ENCODE peak calls at places on chromosomes 7 and 10, in eight cellular contexts. X is epithelial cell of esophagus, V is mesothelial cell of epicardium, E is ovary, K is AG04449, Y is neural progenitor cell, C is coronary artery, G is endodermal cell. S is an unnamed sample.

GRCh38 chr10:18583575-18584270 is 67.7 kb downstream of the NSUN6 start:
- DNase-seq in G (peak), K (no peak), X (no peak), Y (no peak), C (no peak), E (no peak), V (no peak), S (peak)

GRCh38 chr10:27252267-27253000 is 11.8 kb upstream of the ACBD5 start:
- DNase-seq in Y (peak), C (no peak), X (peak), E (peak), V (no peak), G (peak), K (no peak), S (no peak)

GRCh38 chr7:117098457-117098856 is 145.2 kb downstream of the ST7 start:
- DNase-seq in V (no peak), G (no peak), C (no peak), K (peak), E (no peak), X (peak), Y (no peak), S (peak)

GRCh38 chr7:131769241-131769640 is 212.8 kb upstream of the PODXL start:
- DNase-seq in G (no peak), V (no peak), X (peak), E (no peak), K (no peak), C (no peak), Y (no peak), S (peak)

GRCh38 chr7:152462995-152463713 is 27.4 kb upstream of the KMT2C start:
- DNase-seq in V (no peak), C (no peak), X (peak), G (no peak), K (no peak), E (peak), Y (peak), S (no peak)

GRCh38 chr7:154928136-154929005 is 74.6 kb downstream of the PAXIP1 start:
- DNase-seq in X (peak), E (peak), V (no peak), Y (no peak), K (peak), C (no peak), G (peak), S (peak)

GRCh38 chr10:93701903-93702277 is 502 bp downstream of the FRA10AC1 start:
- DNase-seq in V (no peak), G (peak), E (peak), X (peak), K (peak), Y (no peak), C (no peak), S (peak)

GRCh38 chr7:104174798-104175197 is 33.0 kb downstream of the ORC5 start:
- DNase-seq in Y (no peak), X (no peak), E (no peak), G (no peak), V (no peak), C (no peak), K (no peak), S (no peak)

GRCh38 chr10:21534611-21535493 is 820 bp downstream of the MLLT10 start:
- DNase-seq in X (peak), G (peak), Y (peak), C (peak), V (no peak), E (peak), K (no peak), S (peak)

GRCh38 chr10:34119456-34119855 is 695.6 kb downstream of the PARD3 start:
- DNase-seq in V (no peak), X (no peak), Y (no peak), E (no peak), C (no peak), G (no peak), K (no peak), S (no peak)

GRCh38 chr10:88095291-88095721 is 231.9 kb downstream of the PTEN start:
- DNase-seq in E (no peak), Y (no peak), V (no peak), C (no peak), X (peak), G (no peak), K (peak), S (peak)

GRCh38 chr7:19108985-19109946 is 8.2 kb downstream of the TWIST1 start:
- DNase-seq in C (no peak), G (no peak), K (no peak), Y (no peak), V (no peak), X (no peak), E (no peak), S (no peak)

GRCh38 chr10:12388671-12389070 is 39.3 kb downstream of the CAMK1D start:
- DNase-seq in X (no peak), E (no peak), Y (no peak), V (no peak), K (no peak), C (peak), G (no peak), S (no peak)

GRCh38 chr7:132723506-132724081 is 147.3 kb upstream of the PLXNA4 start:
- DNase-seq in V (no peak), E (no peak), K (no peak), Y (no peak), C (no peak), G (no peak), X (no peak), S (no peak)

GRCh38 chr7:24968165-24968564 is 11.8 kb downstream of the OSBPL3 start:
- DNase-seq in G (no peak), X (no peak), E (no peak), Y (no peak), V (no peak), C (no peak), K (no peak), S (no peak)

GRCh38 chr7:114007391-114007790 is 88.6 kb upstream of the PPP1R3A start:
- DNase-seq in C (no peak), K (no peak), V (no peak), Y (no peak), X (no peak), G (no peak), E (no peak), S (no peak)

GRCh38 chr7:133748443-133749407 is 378.4 kb upstream of the LRGUK start:
- DNase-seq in Y (no peak), G (no peak), E (no peak), X (no peak), C (no peak), V (no peak), K (no peak), S (no peak)

GRCh38 chr7:107185716-107186115 is 16.9 kb downstream of the HBP1 start:
- DNase-seq in K (no peak), E (no peak), C (no peak), Y (no peak), X (no peak), G (no peak), V (no peak), S (no peak)

GRCh38 chr10:73561192-73561591 is 29.9 kb downstream of the USP54 start:
- DNase-seq in Y (no peak), C (no peak), G (no peak), K (no peak), V (no peak), X (no peak), E (no peak), S (no peak)

GRCh38 chr10:112852308-112852707 is 97.7 kb upstream of the TCF7L2 start:
- DNase-seq in G (no peak), V (no peak), C (no peak), Y (no peak), E (no peak), X (no peak), K (no peak), S (no peak)

GRCh38 chr10:72812798-72813430 is 80.6 kb upstream of the OIT3 start:
- DNase-seq in X (peak), G (no peak), K (peak), C (no peak), E (no peak), V (no peak), Y (no peak), S (peak)

GRCh38 chr7:105830405-105831218 is 45.8 kb downstream of the ATXN7L1 start:
- DNase-seq in V (no peak), E (no peak), K (peak), C (no peak), Y (no peak), X (peak), G (no peak), S (peak)

GRCh38 chr7:76069238-76069638 is 21.3 kb downstream of the MDH2 start:
- DNase-seq in V (no peak), Y (peak), X (peak), C (no peak), G (peak), E (no peak), K (peak), S (peak)
- TF ChIP-seq CTCF in V (no peak), Y (peak), X (peak), C (no peak), G (peak), E (no peak), K (peak), S (peak)

DNA sequence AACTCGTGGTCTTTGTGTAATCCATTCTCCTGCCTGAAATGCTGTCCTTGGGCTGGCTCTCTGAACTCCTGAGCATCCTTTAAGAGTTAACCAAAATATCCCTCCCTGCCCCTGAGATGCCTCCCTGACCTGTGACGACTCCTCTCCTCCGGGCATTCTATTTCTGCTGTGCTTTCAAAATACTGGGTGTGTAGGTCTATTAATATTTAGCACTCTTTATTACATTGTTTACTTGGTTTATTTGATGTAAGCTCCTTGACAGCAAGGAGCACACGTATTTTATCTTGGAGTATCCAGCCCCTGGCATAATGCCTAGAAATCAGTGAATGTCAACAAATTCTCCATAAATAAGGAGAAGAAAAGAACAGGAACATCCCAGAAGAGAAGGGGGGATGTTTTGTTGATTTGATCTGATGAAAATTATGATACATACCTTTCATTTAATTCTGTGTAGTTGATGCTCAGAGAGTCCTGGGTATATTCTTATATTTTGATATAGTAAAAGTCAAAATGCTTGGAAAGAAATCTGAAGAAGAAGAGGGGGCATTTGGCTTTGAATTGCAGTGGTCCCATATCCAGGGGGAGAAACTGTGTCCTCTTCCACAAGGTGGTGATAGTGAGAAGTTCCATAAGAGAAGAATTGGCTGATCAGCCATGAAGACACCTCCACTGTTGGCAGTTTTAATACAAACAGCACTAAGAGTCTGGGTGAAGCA is 107.7 kb upstream of the MPP7 start:
- DNase-seq in K (no peak), E (no peak), G (no peak), V (no peak), X (peak), C (no peak), Y (no peak), S (no peak)
- TF ChIP-seq CTCF in K (no peak), E (no peak), G (peak), V (peak), X (peak), C (no peak), Y (peak), S (no peak)

DNA sequence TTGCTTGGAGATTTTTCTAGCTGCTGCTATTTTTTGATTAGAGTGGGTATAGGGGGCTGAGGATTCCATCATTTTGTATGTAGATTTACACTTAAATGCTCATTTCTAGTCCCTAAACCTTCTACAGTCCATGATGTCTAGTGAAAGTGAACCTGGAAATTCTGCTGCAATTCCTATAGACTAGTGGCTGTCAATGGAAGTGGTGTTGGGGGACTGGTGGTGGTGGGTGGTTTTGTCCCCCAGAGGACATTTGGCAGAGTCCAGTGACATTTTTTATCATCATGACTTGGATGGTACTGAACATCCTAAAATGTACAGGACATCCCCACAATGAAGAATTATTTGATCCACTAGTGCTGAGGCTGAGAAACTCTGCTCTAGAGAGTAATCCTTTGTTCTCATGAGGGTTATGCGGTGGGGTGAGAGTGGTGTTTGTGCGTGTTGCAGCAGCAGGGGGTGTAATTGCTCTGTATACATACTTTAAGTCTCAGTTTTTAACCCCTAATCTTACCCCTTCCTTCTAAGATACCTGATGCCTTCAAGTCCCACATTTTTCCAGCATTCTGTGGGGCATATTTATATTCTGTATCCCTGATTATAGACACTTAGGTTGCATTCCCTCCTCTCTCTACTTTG is 35.0 kb downstream of the KIF11 start:
- DNase-seq in E (no peak), K (no peak), G (peak), Y (no peak), V (no peak), X (no peak), C (no peak), S (no peak)
- TF ChIP-seq CTCF in E (no peak), K (no peak), G (peak), Y (peak), V (no peak), X (no peak), C (no peak), S (no peak)

GRCh38 chr10:77949167-77949566 is 22.6 kb upstream of the DLG5 start:
- DNase-seq in K (no peak), Y (peak), E (no peak), C (no peak), G (peak), V (no peak), X (peak), S (peak)
- TF ChIP-seq CTCF in K (no peak), Y (no peak), E (no peak), C (no peak), G (no peak), V (no peak), X (no peak), S (no peak)

DNA sequence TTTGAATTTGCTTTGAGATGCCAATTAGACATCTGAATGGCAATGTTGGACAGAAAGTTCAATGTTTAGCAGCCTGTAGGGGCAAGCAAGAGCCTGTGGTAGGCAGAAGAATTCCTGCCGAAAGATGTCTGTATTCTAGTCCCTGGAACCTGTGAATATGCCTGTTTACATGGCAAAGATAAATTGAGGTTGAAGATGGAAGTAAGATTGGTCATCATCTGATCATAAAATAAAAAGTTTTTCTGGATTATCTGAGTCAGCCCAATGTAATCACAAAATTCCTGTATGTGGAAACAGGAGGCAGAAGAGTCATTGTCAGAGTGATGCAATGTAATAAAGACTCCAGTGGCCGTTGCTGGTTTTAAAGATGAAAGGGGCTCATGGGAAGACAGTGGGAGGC is 430.5 kb downstream of the MDFIC start:
- DNase-seq in E (no peak), X (peak), K (peak), V (no peak), Y (no peak), G (no peak), C (no peak), S (peak)
- TF ChIP-seq CTCF in E (no peak), X (peak), K (no peak), V (no peak), Y (no peak), G (peak), C (no peak), S (no peak)

DNA sequence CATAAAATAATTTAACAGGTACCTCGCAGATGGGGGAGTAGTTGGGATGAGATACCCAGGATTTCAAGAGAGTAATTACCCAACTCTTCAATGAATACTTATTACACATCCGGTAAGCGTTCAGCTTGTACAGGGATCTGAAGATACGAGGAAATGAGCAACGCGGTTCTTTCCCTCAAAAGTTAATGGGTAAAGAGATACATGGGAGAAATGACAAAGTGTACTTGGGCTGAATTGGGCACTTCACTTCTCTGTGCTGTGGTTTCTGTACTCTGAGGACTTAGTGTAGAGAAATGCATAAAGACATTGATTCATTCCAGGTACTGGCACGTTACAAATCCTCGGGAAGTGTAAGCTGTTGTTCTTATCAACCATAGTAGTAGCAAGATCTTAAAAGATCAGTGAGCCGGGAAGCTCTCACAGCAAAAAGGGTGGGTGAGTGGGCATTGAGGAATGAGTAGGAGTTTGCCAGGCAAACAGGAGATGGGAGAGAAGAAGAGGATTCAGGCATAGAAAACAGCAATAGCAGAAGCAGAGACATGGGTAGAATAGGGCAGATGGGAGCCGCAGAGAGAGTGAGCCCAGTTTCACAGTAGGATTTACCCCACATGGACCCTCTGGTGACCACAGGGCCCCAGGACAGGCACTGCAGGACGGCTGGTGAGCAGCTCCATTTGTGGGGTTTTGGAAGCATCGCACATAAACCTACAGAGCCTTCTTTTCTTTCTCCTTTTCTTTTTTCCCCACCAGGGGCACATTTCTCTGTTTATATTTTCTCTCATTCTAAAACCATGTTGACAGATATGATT is 304.3 kb upstream of the PITRM1 start:
- DNase-seq in Y (no peak), C (no peak), G (no peak), K (no peak), E (no peak), V (no peak), X (no peak), S (no peak)
- TF ChIP-seq CTCF in Y (no peak), C (no peak), G (peak), K (no peak), E (no peak), V (no peak), X (no peak), S (peak)

DNA sequence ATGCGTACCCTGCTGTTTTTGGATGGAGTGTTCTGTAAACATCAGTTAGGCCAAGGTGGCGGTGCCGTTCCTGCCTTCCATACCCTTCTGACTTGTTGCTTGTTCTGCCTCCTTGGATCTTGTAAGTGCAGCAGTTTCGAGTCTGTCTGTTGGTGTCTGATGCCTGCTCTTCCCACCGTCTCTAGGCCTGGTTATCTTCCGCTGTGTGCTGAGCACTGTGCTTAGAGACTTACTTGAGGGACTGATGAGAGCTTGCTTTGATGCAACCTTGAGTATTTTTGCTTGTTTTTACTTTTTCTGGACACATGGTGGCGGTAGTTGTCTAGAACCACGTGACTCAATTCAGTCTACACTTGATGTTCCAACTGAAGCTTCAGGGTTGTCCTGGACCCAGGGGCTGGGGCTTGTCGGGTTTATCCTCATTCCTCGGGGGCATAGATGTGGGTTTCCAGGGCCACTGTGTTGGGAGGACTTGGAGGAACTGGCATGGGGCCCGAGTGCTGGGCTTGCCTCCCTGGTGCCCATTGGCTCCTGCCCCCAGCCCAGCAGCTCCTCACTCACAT is 14.4 kb upstream of the SPRN start:
- DNase-seq in Y (no peak), E (no peak), C (no peak), V (no peak), G (peak), X (no peak), K (no peak), S (peak)
- TF ChIP-seq CTCF in Y (peak), E (no peak), C (no peak), V (no peak), G (no peak), X (no peak), K (peak), S (peak)

DNA sequence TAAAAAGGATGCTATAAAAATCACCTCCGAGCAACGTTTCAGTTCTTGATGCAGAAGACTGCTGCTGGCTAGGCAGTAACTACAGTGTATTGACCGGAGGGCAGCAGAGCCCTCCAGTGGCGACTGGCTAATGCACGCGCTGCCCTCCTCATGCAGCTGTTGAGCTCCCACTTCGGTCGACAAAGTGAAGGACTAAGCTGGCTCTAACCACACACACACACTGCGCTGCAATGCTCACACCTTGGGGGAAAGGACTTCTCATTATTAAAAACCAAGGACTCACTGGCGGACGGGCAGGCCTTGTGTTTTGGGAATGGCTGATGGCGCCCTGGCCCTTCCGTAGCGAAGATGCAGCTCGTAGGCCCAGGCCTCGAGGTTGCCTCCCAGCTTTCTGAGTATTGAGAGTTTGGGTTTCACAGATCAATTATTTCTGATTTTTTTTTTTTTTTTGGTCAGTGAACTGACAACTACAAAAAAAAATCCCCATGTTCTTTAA is 120.9 kb upstream of the DIP2C start:
- DNase-seq in V (no peak), C (peak), G (peak), X (no peak), Y (peak), K (no peak), E (peak), S (no peak)
- TF ChIP-seq CTCF in V (no peak), C (no peak), G (peak), X (peak), Y (peak), K (peak), E (no peak), S (no peak)

GRCh38 chr10:23293145-23293724 is 51.4 kb downstream of the C10orf67 start:
- DNase-seq in C (no peak), K (no peak), X (peak), E (no peak), V (no peak), G (peak), Y (peak), S (peak)
- TF ChIP-seq CTCF in C (no peak), K (peak), X (peak), E (no peak), V (peak), G (peak), Y (peak), S (peak)

S was measured in MCF 10A.